ENCODE peak calls at places on chromosomes 16 and 17, in four cellular contexts. E is A549, S is stomach, X is HepG2. B is an unnamed sample. For H3K4me1, the result is how much of the 10 kb centered on the place peaks cover.

GRCh38 chr17:46800573-46800972 is 17.9 kb downstream of the WNT3 start:
- DNase-seq in X (no peak), S (no peak), E (no peak), B (no peak)

GRCh38 chr16:27840311-27841060 is 223.0 kb downstream of the GSG1L start:
- DNase-seq in X (no peak), E (no peak), S (no peak), B (no peak)

GRCh38 chr17:38922538-38923291 is 2.7 kb upstream of the LASP1NB start:
- DNase-seq in S (peak), E (no peak), X (no peak), B (peak)

GRCh38 chr17:32755045-32755805 is 121.7 kb downstream of the MYO1D start:
- DNase-seq in E (peak), S (no peak), X (peak), B (no peak)

GRCh38 chr17:28712037-28712704 is 483 bp upstream of the PROCA1 start:
- DNase-seq in S (no peak), E (no peak), X (no peak), B (no peak)

GRCh38 chr16:31270795-31271194 is 11.0 kb downstream of the ITGAM start:
- DNase-seq in S (no peak), E (no peak), X (no peak), B (no peak)

GRCh38 chr16:89918453-89919347 is at the start of gene MC1R:
- DNase-seq in E (peak), X (peak), S (no peak), B (no peak)

GRCh38 chr16:48408688-48409087 is 23.5 kb upstream of the SIAH1 start:
- DNase-seq in X (no peak), E (peak), S (peak), B (no peak)

GRCh38 chr17:76982408-76983074 is 114.3 kb downstream of the MGAT5B start:
- DNase-seq in E (no peak), X (no peak), S (no peak), B (no peak)

GRCh38 chr16:85524630-85525463 is 88.3 kb upstream of the GSE1 start:
- DNase-seq in S (peak), E (peak), X (peak), B (no peak)

GRCh38 chr17:21280081-21280518 is 4.4 kb upstream of the MAP2K3 start:
- DNase-seq in E (peak), X (peak), S (peak), B (peak)

GRCh38 chr17:53722407-53722806 is 100.3 kb upstream of the KIF2B start:
- DNase-seq in S (no peak), X (no peak), E (peak), B (no peak)

GRCh38 chr16:554640-555413 is 5.4 kb upstream of the PRR35 start:
- DNase-seq in S (no peak), X (no peak), E (no peak), B (no peak)

GRCh38 chr17:78343099-78343432 is 16.8 kb downstream of the SOCS3 start:
- DNase-seq in E (no peak), S (peak), X (no peak), B (no peak)

GRCh38 chr17:42577532-42578281 is at the start of gene PSMC3IP:
- DNase-seq in X (peak), E (peak), S (peak), B (peak)

GRCh38 chr16:75026892-75027391 is 28.1 kb downstream of the ZNRF1 start:
- DNase-seq in E (no peak), X (no peak), S (no peak), B (no peak)

GRCh38 chr16:11423315-11424117 is 78.3 kb downstream of the RMI2 start:
- DNase-seq in S (no peak), X (no peak), E (no peak), B (no peak)

GRCh38 chr16:65728172-65728571 is 606.3 kb upstream of the CDH11 start:
- DNase-seq in S (no peak), X (no peak), E (no peak), B (no peak)

GRCh38 chr17:58614854-58615409 is 76.9 kb downstream of the TEX14 start:
- DNase-seq in E (no peak), S (no peak), X (no peak), B (no peak)

GRCh38 chr16:65663774-65664173 is 541.9 kb upstream of the CDH11 start:
- DNase-seq in X (no peak), E (no peak), S (no peak), B (no peak)

GRCh38 chr16:55835578-55835977 is 2.7 kb upstream of the CES1 start:
- DNase-seq in S (no peak), E (peak), X (peak), B (no peak)

GRCh38 chr17:19709841-19710240 is 6.5 kb downstream of the SLC47A2 start:
- DNase-seq in E (no peak), X (no peak), S (no peak), B (peak)

GRCh38 chr16:88369447-88370008 is 13.2 kb upstream of the ZNF469 start:
- DNase-seq in X (no peak), S (no peak), E (no peak), B (no peak)

GRCh38 chr16:14375132-14375491 is 254.9 kb downstream of the PARN start:
- DNase-seq in X (no peak), E (no peak), S (no peak), B (no peak)

GRCh38 chr16:66486199-66486772 is 59.2 kb downstream of the BEAN1 start:
- DNase-seq in E (no peak), S (peak), X (no peak), B (no peak)

GRCh38 chr17:81294512-81295030 is 536 bp downstream of the SLC38A10 start:
- DNase-seq in S (peak), X (no peak), E (no peak), B (no peak)

GRCh38 chr17:42017866-42018200 is 594 bp upstream of the DNAJC7 start:
- DNase-seq in X (peak), E (no peak), S (no peak), B (no peak)

GRCh38 chr17:42072323-42073187 is 22.2 kb upstream of the C17orf113 start:
- DNase-seq in X (no peak), S (peak), E (no peak), B (no peak)

GRCh38 chr17:63474174-63474913 is 2.5 kb upstream of the ACE start:
- DNase-seq in S (peak), X (no peak), E (no peak), B (no peak)

GRCh38 chr16:2043980-2044451 is 3.6 kb downstream of the NTHL1 start:
- DNase-seq in X (no peak), E (no peak), S (peak), B (no peak)

GRCh38 chr17:75450270-75450669 is 6.2 kb upstream of the TMEM94 start:
- DNase-seq in X (no peak), S (no peak), E (no peak), B (no peak)

GRCh38 chr17:51439395-51440229 is 179.3 kb downstream of the UTP18 start:
- DNase-seq in X (no peak), E (no peak), S (no peak), B (peak)

GRCh38 chr17:81869221-81870154 is 1.6 kb downstream of the ARHGDIA start:
- DNase-seq in X (no peak), S (peak), E (peak), B (no peak)

GRCh38 chr17:77842148-77842905 is 116.2 kb upstream of the TNRC6C start:
- DNase-seq in E (no peak), S (no peak), X (no peak), B (no peak)

GRCh38 chr16:2340564-2341455 is at the start of gene ABCA3:
- DNase-seq in S (peak), E (peak), X (peak), B (peak)

GRCh38 chr17:72123496-72123963 is 2.7 kb downstream of the SOX9 start:
- DNase-seq in X (no peak), E (no peak), S (peak), B (no peak)

GRCh38 chr17:72126575-72127486 is 6.0 kb downstream of the SOX9 start:
- DNase-seq in S (peak), X (peak), E (peak), B (no peak)

GRCh38 chr17:72125226-72125651 is 4.4 kb downstream of the SOX9 start:
- DNase-seq in E (no peak), S (no peak), X (peak), B (no peak)

GRCh38 chr17:72123964-72124791 is 3.4 kb downstream of the SOX9 start:
- DNase-seq in X (no peak), S (no peak), E (no peak), B (no peak)

DNA sequence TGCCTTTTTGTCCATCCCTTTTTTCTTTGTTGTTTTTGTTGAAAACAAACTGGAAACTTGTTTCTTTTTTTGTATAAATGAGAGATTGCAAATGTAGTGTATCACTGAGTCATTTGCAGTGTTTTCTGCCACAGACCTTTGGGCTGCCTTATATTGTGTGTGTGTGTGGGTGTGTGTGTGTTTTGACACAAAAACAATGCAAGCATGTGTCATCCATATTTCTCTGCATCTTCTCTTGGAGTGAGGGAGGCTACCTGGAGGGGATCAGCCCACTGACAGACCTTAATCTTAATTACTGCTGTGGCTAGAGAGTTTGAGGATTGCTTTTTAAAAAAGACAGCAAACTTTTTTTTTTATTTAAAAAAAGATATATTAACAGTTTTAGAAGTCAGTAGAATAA is 4.9 kb downstream of the SOX9 start:
- DNase-seq in S (no peak), X (peak), E (no peak), B (no peak)
- H3K4me1 ChIP-seq in S (under half), X (under half), E (under half), B (under half)

DNA sequence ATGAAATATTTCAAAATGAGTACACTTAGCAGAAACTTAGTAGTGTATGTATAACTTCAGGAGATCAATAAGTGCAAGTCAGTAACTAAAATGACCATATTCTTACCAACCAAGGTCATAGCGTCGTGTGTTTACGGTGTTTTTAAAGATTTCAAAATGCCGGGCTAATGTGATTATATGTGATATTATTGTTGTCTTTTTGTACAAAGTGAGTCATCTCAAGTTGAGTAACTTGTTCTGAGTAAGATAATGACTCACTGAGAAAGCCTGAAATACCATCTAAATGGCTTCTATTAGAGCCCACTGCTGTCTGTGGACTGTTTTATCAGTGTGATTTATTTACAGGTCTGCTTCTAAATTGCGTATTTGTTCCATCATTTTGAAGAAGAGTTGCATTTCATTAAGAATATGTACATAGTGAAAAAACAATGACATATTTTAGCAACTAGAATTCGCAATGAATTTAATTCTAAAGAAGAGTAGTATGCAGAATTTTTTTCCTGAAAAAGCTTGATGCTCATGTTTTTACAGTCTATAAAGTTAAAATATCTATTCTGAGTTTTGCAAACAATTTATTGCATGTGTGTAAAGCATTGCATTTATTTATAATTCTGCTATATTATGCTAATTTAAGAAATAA is 12.7 kb downstream of the KRT12 start:
- DNase-seq in S (no peak), X (peak), E (peak), B (no peak)
- TF ChIP-seq EP300 in S (no peak), X (no peak), E (peak), B (no peak)

DNA sequence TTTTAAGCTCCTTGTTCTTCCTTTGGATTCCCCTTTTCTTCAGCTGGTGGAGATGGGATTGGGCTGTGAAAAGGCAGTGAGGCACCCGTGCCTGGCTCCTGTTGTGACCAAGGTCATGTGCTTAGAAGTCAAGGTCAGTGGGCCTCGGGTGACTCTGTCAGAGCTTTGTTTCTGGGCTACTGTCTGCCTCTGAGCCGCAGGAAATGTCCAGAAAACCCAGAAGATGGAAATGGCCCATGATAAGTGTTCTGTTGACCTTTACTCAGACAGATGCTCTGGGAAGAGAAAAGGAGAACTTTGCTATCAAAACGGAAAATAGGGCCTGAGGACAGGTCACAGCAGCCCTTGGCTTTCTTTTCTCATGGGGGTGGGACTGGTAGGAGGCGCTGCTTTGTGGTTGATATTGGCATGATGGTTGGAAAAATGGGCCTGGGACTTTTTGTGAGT is 2.9 kb downstream of the ABCC1 start:
- DNase-seq in E (no peak), S (no peak), X (peak), B (no peak)
- H3K4me1 ChIP-seq in E (half or more), S (half or more), X (half or more), B (half or more)

GRCh38 chr17:61251939-61252865 is 147.4 kb upstream of the TBX2 start:
- DNase-seq in S (peak), X (no peak), E (peak), B (peak)
- TF ChIP-seq EP300 in S (peak), X (no peak), E (no peak), B (peak)

GRCh38 chr16:67517661-67518423 is 10.8 kb upstream of the RIPOR1 start:
- DNase-seq in S (no peak), E (no peak), X (no peak), B (no peak)
- H3K4me1 ChIP-seq in S (under half), E (under half), X (under half), B (under half)